ENCODE peak calls at places on chromosomes 7 and 10, in four cellular contexts. C is breast epithelium, N is heart left ventricle, G is H7. R is an unnamed sample. For H3K36me3, the result is how much of the 10 kb centered on the place peaks cover.

GRCh38 chr10:98262571-98262970 is 5.4 kb downstream of the LOXL4 start:
- DNase-seq in N (peak), C (no peak), G (peak), R (peak)

GRCh38 chr10:35058134-35058533 is 32.0 kb downstream of the CUL2 start:
- DNase-seq in N (no peak), G (no peak), C (no peak), R (no peak)

GRCh38 chr10:103695584-103696005 is 159.8 kb downstream of the SH3PXD2A start:
- DNase-seq in N (no peak), G (no peak), C (no peak), R (no peak)

GRCh38 chr10:117797286-117797685 is 249.5 kb downstream of the RAB11FIP2 start:
- DNase-seq in G (no peak), C (no peak), N (no peak), R (no peak)

GRCh38 chr7:30062587-30062986 is 34.4 kb downstream of the PLEKHA8 start:
- DNase-seq in C (no peak), G (peak), N (no peak), R (no peak)

GRCh38 chr7:30172451-30172850 is 37.7 kb downstream of the MTURN start:
- DNase-seq in C (no peak), G (no peak), N (no peak), R (no peak)

GRCh38 chr7:25859732-25860131 is 292.3 kb upstream of the NFE2L3 start:
- DNase-seq in G (no peak), C (no peak), N (no peak), R (no peak)

GRCh38 chr7:513521-514166 is 6.0 kb downstream of the PDGFA start:
- DNase-seq in N (no peak), G (no peak), C (no peak), R (no peak)

GRCh38 chr7:30134011-30134410 is 775 bp upstream of the MTURN start:
- DNase-seq in G (no peak), N (no peak), C (no peak), R (peak)

GRCh38 chr10:48456808-48457761 is 147.8 kb downstream of the ARHGAP22 start:
- DNase-seq in N (peak), G (peak), C (peak), R (no peak)

GRCh38 chr10:58830748-58831147 is 318.1 kb downstream of the BICC1 start:
- DNase-seq in N (no peak), C (no peak), G (no peak), R (no peak)

GRCh38 chr7:138328215-138328614 is 131.8 kb upstream of the TRIM24 start:
- DNase-seq in C (no peak), N (no peak), G (no peak), R (no peak)

GRCh38 chr7:75987026-75987804 is 7.2 kb downstream of the TMEM120A start:
- DNase-seq in N (no peak), C (no peak), G (peak), R (no peak)

GRCh38 chr10:121357323-121357835 is 240.9 kb downstream of the FGFR2 start:
- DNase-seq in G (no peak), N (no peak), C (no peak), R (no peak)

GRCh38 chr7:90455163-90456030 is 14.0 kb upstream of the PTTG1IP2 start:
- DNase-seq in G (peak), N (no peak), C (no peak), R (no peak)

GRCh38 chr10:77592946-77593636 is 44.5 kb downstream of the KCNMA1 start:
- DNase-seq in N (no peak), C (no peak), G (no peak), R (no peak)

GRCh38 chr7:120916538-120916937 is 34.0 kb upstream of the ING3 start:
- DNase-seq in N (no peak), C (no peak), G (no peak), R (no peak)

GRCh38 chr10:117373848-117374505 is 1.3 kb downstream of the PDZD8 start:
- DNase-seq in G (peak), C (no peak), N (peak), R (no peak)

GRCh38 chr7:32583791-32584190 is 88.5 kb downstream of the AVL9 start:
- DNase-seq in N (no peak), G (no peak), C (no peak), R (no peak)

GRCh38 chr7:87475359-87476178 is at the start of gene ABCB4:
- DNase-seq in G (peak), C (no peak), N (peak), R (no peak)

GRCh38 chr10:50635286-50635685 is 11.5 kb upstream of the SGMS1 start:
- DNase-seq in N (no peak), C (no peak), G (no peak), R (peak)

GRCh38 chr7:17849504-17849903 is 90.8 kb downstream of the SNX13 start:
- DNase-seq in C (no peak), G (no peak), N (no peak), R (no peak)

GRCh38 chr7:128247640-128248194 is 6.6 kb downstream of the LEP start:
- DNase-seq in N (no peak), C (no peak), G (no peak), R (no peak)

GRCh38 chr7:16668978-16669377 is 23.0 kb downstream of the BZW2 start:
- DNase-seq in C (no peak), G (no peak), N (no peak), R (no peak)

GRCh38 chr10:73246783-73247508 is at the start of gene DNAJC9:
- DNase-seq in N (peak), C (peak), G (peak), R (peak)
- H3K36me3 ChIP-seq in N (under half), C (under half), G (under half), R (under half)

GRCh38 chr7:116273918-116274301 is 63.6 kb downstream of the TES start:
- DNase-seq in C (no peak), N (no peak), G (no peak), R (no peak)
- H3K36me3 ChIP-seq in C (under half), N (under half), G (under half), R (under half)

DNA sequence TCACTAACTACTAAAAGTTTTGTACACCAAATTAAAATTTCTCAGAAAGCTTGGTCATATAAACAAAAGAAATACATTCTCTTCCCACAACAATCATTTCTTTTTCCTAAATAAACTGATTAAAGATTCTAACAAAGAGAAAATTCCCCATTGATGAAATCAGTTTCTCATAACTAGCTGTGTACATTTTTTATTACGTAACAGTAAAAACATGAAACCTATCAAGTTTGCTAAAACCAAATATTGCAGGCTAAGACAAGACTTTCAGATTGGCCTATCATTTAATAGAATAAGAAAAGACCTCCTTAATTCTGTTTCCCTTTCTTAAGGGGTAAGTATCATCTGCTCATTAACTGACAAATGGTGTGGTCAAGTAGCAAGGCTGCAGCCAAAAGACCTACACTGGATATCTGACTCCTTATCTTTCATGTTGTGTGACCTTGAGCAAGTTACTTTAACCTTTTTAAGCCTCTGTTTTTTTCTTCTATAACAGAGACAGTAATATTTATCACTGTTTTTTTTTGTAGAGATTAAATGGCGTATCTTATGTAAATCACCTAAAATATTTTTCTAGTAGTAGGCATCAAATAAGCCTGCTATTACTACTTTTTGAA is 22.4 kb downstream of the NAMPT start:
- DNase-seq in N (no peak), G (no peak), C (no peak), R (no peak)
- H3K36me3 ChIP-seq in N (under half), G (under half), C (under half), R (under half)

GRCh38 chr10:123621910-123622309 is 44.2 kb upstream of the GPR26 start:
- DNase-seq in C (no peak), G (no peak), N (no peak), R (peak)

GRCh38 chr10:123621492-123621891 is 44.7 kb upstream of the GPR26 start:
- DNase-seq in G (no peak), N (no peak), C (peak), R (peak)

GRCh38 chr10:123618224-123618623 is 47.9 kb upstream of the GPR26 start:
- DNase-seq in C (no peak), N (no peak), G (no peak), R (peak)

GRCh38 chr10:123620621-123621020 is 45.5 kb upstream of the GPR26 start:
- DNase-seq in N (no peak), G (no peak), C (no peak), R (peak)

DNA sequence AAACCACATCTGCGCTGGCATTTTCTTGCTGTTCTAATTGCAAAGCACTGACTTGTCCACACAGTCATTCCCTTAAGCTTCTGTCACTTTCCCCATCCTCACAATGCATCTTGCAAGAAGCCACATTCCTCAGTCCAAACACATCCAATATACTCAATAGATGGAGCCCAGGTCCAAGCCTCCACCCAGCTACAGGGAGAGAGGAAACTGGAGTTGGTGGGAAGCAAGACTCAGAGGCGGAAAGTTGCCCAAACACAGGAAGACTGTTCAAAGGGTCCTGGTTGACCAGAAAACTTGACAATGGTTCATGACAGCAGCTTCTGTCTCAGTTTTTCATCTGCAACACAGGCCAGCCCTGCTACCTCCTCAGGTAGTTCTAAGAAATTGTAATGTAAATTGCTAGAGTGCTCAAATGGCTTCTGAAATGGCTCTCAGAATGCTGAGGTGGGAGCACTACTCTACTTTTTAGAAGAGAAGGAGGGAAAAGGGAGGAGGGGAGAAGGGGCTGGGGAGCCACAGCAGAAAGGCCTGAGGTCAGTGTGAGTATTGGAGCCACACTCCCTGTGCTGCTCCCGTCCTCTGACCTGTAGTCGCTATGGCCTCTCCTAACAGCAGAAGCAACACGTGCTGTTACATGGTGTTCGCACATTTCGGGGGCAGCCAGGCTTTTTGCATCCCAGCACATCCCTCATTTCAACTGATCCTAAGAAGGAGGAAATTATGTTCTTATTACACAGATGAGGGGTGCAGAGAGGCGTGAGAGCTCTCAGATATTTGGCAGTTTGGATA is 46.9 kb upstream of the GPR26 start:
- DNase-seq in C (no peak), N (no peak), G (no peak), R (peak)
- H3K36me3 ChIP-seq in C (under half), N (under half), G (under half), R (under half)

GRCh38 chr7:151558575-151558974 is 38.9 kb upstream of the RHEB start:
- DNase-seq in N (no peak), G (no peak), C (no peak), R (no peak)
- H3K36me3 ChIP-seq in N (under half), G (under half), C (under half), R (half or more)

GRCh38 chr10:95693331-95693667 is 428 bp downstream of the TCTN3 start:
- DNase-seq in G (no peak), C (no peak), N (no peak), R (no peak)

GRCh38 chr10:95683966-95684365 is 9.8 kb downstream of the TCTN3 start:
- DNase-seq in N (no peak), C (no peak), G (no peak), R (no peak)

GRCh38 chr10:95693668-95694534 is at the start of gene TCTN3:
- DNase-seq in C (peak), N (peak), G (peak), R (peak)

DNA sequence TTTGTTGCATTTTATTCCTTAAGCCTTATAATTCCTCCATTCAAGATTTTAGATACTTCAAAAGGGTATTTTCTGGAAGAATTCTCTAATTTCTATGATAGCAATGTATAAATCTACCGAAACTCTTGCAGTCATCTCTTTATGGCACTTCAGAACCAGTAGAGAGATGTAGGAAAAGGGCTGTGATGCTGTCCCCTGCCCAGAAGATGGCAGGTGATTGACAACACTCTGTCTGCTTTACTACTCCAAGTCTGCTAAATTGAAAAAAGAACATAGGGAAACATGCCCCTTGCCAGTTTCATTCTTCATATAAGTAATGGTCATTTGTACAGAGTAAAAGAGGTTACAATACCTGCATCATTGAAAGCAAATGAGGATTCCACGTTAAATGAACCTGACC is 5.1 kb downstream of the TCTN3 start:
- DNase-seq in G (no peak), C (no peak), N (no peak), R (peak)
- H3K36me3 ChIP-seq in G (under half), C (under half), N (under half), R (under half)

GRCh38 chr7:44211126-44211675 is 10.4 kb downstream of the YKT6 start:
- DNase-seq in G (peak), N (no peak), C (no peak), R (no peak)
- H3K36me3 ChIP-seq in G (under half), N (under half), C (under half), R (half or more)

DNA sequence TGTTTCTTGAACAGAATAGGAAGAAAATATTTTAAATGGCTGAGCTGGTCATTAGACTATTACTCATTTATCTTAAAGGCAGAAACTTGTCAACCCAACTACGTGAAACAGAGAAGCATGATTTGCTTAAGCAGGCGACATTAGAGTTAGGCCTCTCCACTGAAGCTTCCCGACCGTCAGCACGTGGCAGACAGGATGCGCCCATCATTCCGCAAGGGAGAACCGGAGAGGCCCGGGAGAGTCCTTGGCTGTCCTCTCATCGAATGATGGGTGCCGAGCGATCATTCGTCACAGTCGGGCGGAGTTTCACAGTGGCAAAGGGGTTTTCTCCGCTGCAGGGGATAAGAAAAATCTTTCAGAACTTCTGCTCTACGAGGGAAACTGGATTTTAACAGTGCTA is 11.8 kb downstream of the BRI3 start:
- DNase-seq in C (no peak), G (no peak), N (no peak), R (no peak)
- H3K36me3 ChIP-seq in C (under half), G (under half), N (under half), R (half or more)

GRCh38 chr7:135199439-135199838 is 11.9 kb downstream of the WDR91 start:
- DNase-seq in C (no peak), N (no peak), G (no peak), R (no peak)
- H3K36me3 ChIP-seq in C (under half), N (under half), G (under half), R (half or more)

GRCh38 chr7:99034932-99035722 is 108.8 kb downstream of the SMURF1 start:
- DNase-seq in N (no peak), C (no peak), G (no peak), R (no peak)
- H3K36me3 ChIP-seq in N (under half), C (under half), G (under half), R (half or more)